ENCODE peak calls at places on chromosomes 3 and 15, in six cellular contexts. B is AG10803, Z is COR-L47, W is neural crest cell, Y is hypothalamus, C is psoas muscle. P is an unnamed sample.
A peak's percentile ranks its signal among the peaks of the same experiment; 100 is the strongest.

GRCh38 chr3:79178471-79178870 is 589.3 kb downstream of the ROBO1 start:
- DNase-seq in Y (no peak), Z (no peak), C (no peak), W (no peak), B (no peak), P (no peak)

GRCh38 chr15:62606376-62607164 is 436.0 kb upstream of the TPM1 start:
- DNase-seq in Z (no peak), B (peak; percentile 100), W (no peak), C (no peak), Y (no peak), P (no peak)

GRCh38 chr15:71612066-71612715 is 198.2 kb upstream of the NR2E3 start:
- DNase-seq in Z (no peak), B (no peak), C (peak; percentile 25), Y (no peak), W (no peak), P (no peak)

GRCh38 chr3:81716870-81717509 is 44.5 kb downstream of the GBE1 start:
- DNase-seq in B (peak; percentile 48), W (no peak), C (no peak), Y (no peak), Z (no peak), P (no peak)

GRCh38 chr3:9623148-9623547 is 26.2 kb upstream of the MTMR14 start:
- DNase-seq in C (no peak), Z (no peak), Y (no peak), W (no peak), B (no peak), P (no peak)

GRCh38 chr15:99213187-99213811 is 36.1 kb downstream of the TTC23 start:
- DNase-seq in B (peak; percentile 69), W (peak; percentile 69), Z (peak; percentile 45), C (peak; percentile 81), Y (no peak), P (peak; percentile 37)

GRCh38 chr3:10366681-10367101 is 45.8 kb upstream of the SEC13 start:
- DNase-seq in Z (no peak), C (no peak), W (no peak), Y (no peak), B (peak; percentile 97), P (no peak)

GRCh38 chr15:29141908-29142747 is 127.5 kb downstream of the NSMCE3 start:
- DNase-seq in Y (no peak), W (no peak), C (no peak), B (no peak), Z (no peak), P (no peak)

GRCh38 chr15:57635300-57635944 is 43.7 kb downstream of the MYZAP start:
- DNase-seq in Z (no peak), B (no peak), W (no peak), Y (no peak), C (no peak), P (no peak)

GRCh38 chr15:38859574-38859973 is 295.0 kb upstream of the RASGRP1 start:
- DNase-seq in Y (no peak), C (no peak), W (no peak), Z (no peak), B (no peak), P (no peak)

GRCh38 chr15:68637755-68638405 is 59.1 kb downstream of the CORO2B start:
- DNase-seq in W (no peak), Z (peak; percentile 49), C (peak; percentile 80), B (peak; percentile 84), Y (no peak), P (no peak)

GRCh38 chr3:117622130-117622841 is 912.7 kb downstream of the TUSC7 start:
- DNase-seq in C (no peak), Z (no peak), B (peak; percentile 74), Y (no peak), W (no peak), P (no peak)

GRCh38 chr3:56878046-56878445 is 76.3 kb upstream of the ARHGEF3 start:
- DNase-seq in Y (no peak), Z (no peak), W (no peak), C (no peak), B (no peak), P (peak; percentile 19)

GRCh38 chr3:38542401-38543298 is 46.5 kb downstream of the EXOG start:
- DNase-seq in Z (no peak), W (no peak), B (no peak), C (peak; percentile 74), Y (no peak), P (no peak)

GRCh38 chr15:36898522-36899126 is 201.7 kb downstream of the MEIS2 start:
- DNase-seq in Z (no peak), W (no peak), Y (no peak), C (no peak), B (no peak), P (no peak)

GRCh38 chr3:128351476-128352085 is 115.1 kb downstream of the DNAJB8 start:
- DNase-seq in W (no peak), Y (no peak), Z (peak; percentile 99), C (no peak), B (no peak), P (no peak)

GRCh38 chr3:38000965-38001455 is 10.4 kb downstream of the VILL start:
- DNase-seq in W (no peak), Z (no peak), C (no peak), B (no peak), Y (no peak), P (no peak)

GRCh38 chr15:78034495-78035191 is 42.9 kb downstream of the TBC1D2B start:
- DNase-seq in B (no peak), Y (no peak), C (no peak), Z (no peak), W (no peak), P (peak; percentile 70)

GRCh38 chr3:49668861-49669260 is 5.3 kb upstream of the APEH start:
- DNase-seq in C (no peak), Y (no peak), B (peak; percentile 23), W (no peak), Z (no peak), P (no peak)

GRCh38 chr15:32922541-32922940 is 204.7 kb downstream of the GREM1 start:
- DNase-seq in C (no peak), Z (no peak), Y (no peak), B (no peak), W (no peak), P (no peak)

GRCh38 chr3:195102609-195103467 is 168.1 kb downstream of the XXYLT1 start:
- DNase-seq in Z (no peak), W (no peak), Y (no peak), C (no peak), B (peak; percentile 94), P (no peak)

GRCh38 chr3:171225698-171226097 is 199.2 kb upstream of the SLC2A2 start:
- DNase-seq in W (no peak), B (peak; percentile 88), Z (no peak), C (no peak), Y (no peak), P (no peak)

GRCh38 chr3:70972855-70973254 is 610.7 kb downstream of the FOXP1 start:
- DNase-seq in B (no peak), Y (no peak), W (no peak), Z (no peak), C (no peak), P (no peak)

GRCh38 chr3:13588971-13589370 is 40.0 kb downstream of the FBLN2 start:
- DNase-seq in Y (no peak), C (no peak), B (no peak), Z (no peak), W (no peak), P (no peak)

GRCh38 chr3:196149922-196150321 is 61.3 kb downstream of the ZDHHC19 start:
- DNase-seq in B (no peak), C (no peak), Z (no peak), W (no peak), Y (no peak), P (no peak)

P was measured in effector CD4-positive, alpha-beta T cell.